ENCODE peak calls at places on chromosomes 7 and 10, in four cellular contexts. G is tibial nerve, Z is left lung, P is A549. V is an unnamed sample. For H3K4me1, the result is how much of the 10 kb centered on the place peaks cover.

GRCh38 chr7:130853503-130854279 is 119.7 kb upstream of the KLF14 start:
- DNase-seq in G (no peak), Z (no peak), P (peak), V (peak)

GRCh38 chr7:158244430-158244829 is 343.2 kb downstream of the PTPRN2 start:
- DNase-seq in G (no peak), Z (no peak), P (no peak), V (no peak)

GRCh38 chr10:49552277-49552676 is 13.4 kb upstream of the ERCC6 start:
- DNase-seq in G (no peak), Z (no peak), P (no peak), V (peak)

GRCh38 chr10:132404911-132405462 is 8.0 kb downstream of the PWWP2B start:
- DNase-seq in G (no peak), Z (peak), P (no peak), V (no peak)

GRCh38 chr7:43625453-43625852 is 42.5 kb downstream of the STK17A start:
- DNase-seq in G (no peak), Z (no peak), P (no peak), V (no peak)

GRCh38 chr10:7193369-7193768 is 217.5 kb downstream of the SFMBT2 start:
- DNase-seq in G (no peak), Z (no peak), P (no peak), V (no peak)

GRCh38 chr7:5699467-5699866 is 82.0 kb downstream of the RNF216 start:
- DNase-seq in G (no peak), Z (no peak), P (no peak), V (no peak)

GRCh38 chr10:117214401-117214800 is 17.1 kb downstream of the KCNK18 start:
- DNase-seq in G (no peak), Z (no peak), P (peak), V (no peak)

GRCh38 chr10:61815505-61815904 is 86.0 kb upstream of the ARID5B start:
- DNase-seq in G (no peak), Z (no peak), P (no peak), V (no peak)

GRCh38 chr7:94392391-94392782 is 2.3 kb upstream of the COL1A2 start:
- DNase-seq in G (no peak), Z (no peak), P (no peak), V (no peak)

GRCh38 chr7:41121228-41121627 is 581.7 kb downstream of the INHBA start:
- DNase-seq in G (no peak), Z (no peak), P (no peak), V (no peak)

GRCh38 chr10:133258066-133258817 is 18.4 kb downstream of the ADAM8 start:
- DNase-seq in G (no peak), Z (peak), P (no peak), V (no peak)

GRCh38 chr7:96723622-96724021 is 14.0 kb upstream of the SEM1 start:
- DNase-seq in G (no peak), Z (no peak), P (no peak), V (no peak)

GRCh38 chr10:117539271-117539876 is 3.2 kb upstream of the EMX2 start:
- DNase-seq in G (no peak), Z (no peak), P (no peak), V (no peak)

GRCh38 chr7:44154703-44155102 is 13.6 kb upstream of the MYL7 start:
- DNase-seq in G (no peak), Z (no peak), P (no peak), V (no peak)

GRCh38 chr10:75122505-75122904 is 11.0 kb downstream of the SAMD8 start:
- DNase-seq in G (no peak), Z (no peak), P (no peak), V (no peak)

GRCh38 chr10:30058111-30058510 is 1.3 kb downstream of the JCAD start:
- DNase-seq in G (no peak), Z (no peak), P (no peak), V (no peak)

GRCh38 chr10:557792-558328 is 131.6 kb downstream of the DIP2C start:
- DNase-seq in G (no peak), Z (no peak), P (no peak), V (no peak)

GRCh38 chr10:58740620-58741369 is 228.1 kb downstream of the BICC1 start:
- DNase-seq in G (no peak), Z (no peak), P (no peak), V (no peak)

GRCh38 chr7:95725170-95725569 is 47.2 kb upstream of the DYNC1I1 start:
- DNase-seq in G (no peak), Z (no peak), P (no peak), V (no peak)

GRCh38 chr7:43491984-43492383 is 90.9 kb upstream of the STK17A start:
- DNase-seq in G (no peak), Z (no peak), P (no peak), V (no peak)

GRCh38 chr10:86642021-86642420 is 12.3 kb upstream of the OPN4 start:
- DNase-seq in G (no peak), Z (no peak), P (no peak), V (no peak)

GRCh38 chr7:137151056-137151731 is 192.3 kb downstream of the PTN start:
- DNase-seq in G (no peak), Z (no peak), P (no peak), V (no peak)

GRCh38 chr10:101771380-101771779 is 4.5 kb downstream of the FGF8 start:
- DNase-seq in G (no peak), Z (peak), P (no peak), V (no peak)

GRCh38 chr10:68301790-68302502 is 29.9 kb upstream of the HNRNPH3 start:
- DNase-seq in G (no peak), Z (no peak), P (peak), V (no peak)

GRCh38 chr7:35026154-35026553 is 11.1 kb downstream of the DPY19L1 start:
- DNase-seq in G (no peak), Z (no peak), P (no peak), V (no peak)

DNA sequence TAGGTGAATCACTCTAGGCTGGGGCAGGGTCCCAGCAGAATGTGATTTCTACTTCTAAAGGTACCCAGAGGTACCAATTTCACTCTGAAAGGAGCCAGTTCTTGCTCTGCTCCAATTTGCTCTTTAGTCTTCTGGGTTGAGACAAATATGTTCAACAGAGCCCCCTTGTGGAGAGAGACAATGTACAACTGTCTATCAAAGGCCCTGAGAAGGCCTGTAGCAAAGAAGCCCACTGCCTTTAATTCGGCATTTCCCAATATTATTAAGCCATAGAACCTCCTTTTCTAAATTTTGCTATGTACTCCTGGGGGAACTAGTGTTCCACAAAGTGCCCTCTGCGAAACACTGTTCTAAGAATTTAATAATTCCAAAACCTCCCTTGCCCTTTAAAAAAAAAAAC is 161.0 kb upstream of the BMPER start:
- DNase-seq in G (no peak), Z (no peak), P (no peak), V (no peak)
- TF ChIP-seq CTCF in G (no peak), Z (peak), P (peak), V (peak)

DNA sequence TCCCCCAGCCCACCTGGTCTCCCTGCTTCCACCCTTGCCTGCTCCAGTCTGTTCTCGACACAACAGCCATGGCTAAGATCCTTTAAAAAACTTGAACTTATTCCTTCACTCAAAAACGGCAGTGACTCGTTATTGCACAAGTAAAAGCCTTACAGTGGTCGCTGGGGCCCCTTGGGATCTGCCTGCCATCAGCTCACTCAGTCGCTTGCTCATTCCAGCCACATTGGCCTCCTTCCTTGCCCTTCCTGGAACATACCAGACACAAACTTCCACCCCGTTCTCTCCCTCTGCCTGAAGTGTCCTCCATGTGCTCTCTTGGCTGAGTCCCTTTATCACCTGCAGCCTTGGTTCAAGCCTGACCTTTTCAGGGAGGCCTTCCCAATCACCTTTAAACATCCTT is 4.7 kb downstream of the CCNY start:
- DNase-seq in G (no peak), Z (no peak), P (no peak), V (no peak)
- H3K4me1 ChIP-seq in G (half or more), Z (under half), P (under half), V (under half)

GRCh38 chr7:28270536-28270935 is 89.9 kb upstream of the JAZF1 start:
- DNase-seq in G (no peak), Z (peak), P (no peak), V (no peak)

GRCh38 chr7:28276303-28276702 is 95.7 kb upstream of the JAZF1 start:
- DNase-seq in G (no peak), Z (no peak), P (no peak), V (no peak)

GRCh38 chr7:28269700-28270361 is 89.2 kb upstream of the JAZF1 start:
- DNase-seq in G (no peak), Z (no peak), P (no peak), V (no peak)

GRCh38 chr7:28277364-28277763 is 96.8 kb upstream of the JAZF1 start:
- DNase-seq in G (no peak), Z (no peak), P (no peak), V (no peak)

GRCh38 chr7:28272461-28272877 is 91.9 kb upstream of the JAZF1 start:
- DNase-seq in G (peak), Z (no peak), P (peak), V (no peak)
- TF ChIP-seq CTCF in G (no peak), Z (peak), P (peak), V (peak)

DNA sequence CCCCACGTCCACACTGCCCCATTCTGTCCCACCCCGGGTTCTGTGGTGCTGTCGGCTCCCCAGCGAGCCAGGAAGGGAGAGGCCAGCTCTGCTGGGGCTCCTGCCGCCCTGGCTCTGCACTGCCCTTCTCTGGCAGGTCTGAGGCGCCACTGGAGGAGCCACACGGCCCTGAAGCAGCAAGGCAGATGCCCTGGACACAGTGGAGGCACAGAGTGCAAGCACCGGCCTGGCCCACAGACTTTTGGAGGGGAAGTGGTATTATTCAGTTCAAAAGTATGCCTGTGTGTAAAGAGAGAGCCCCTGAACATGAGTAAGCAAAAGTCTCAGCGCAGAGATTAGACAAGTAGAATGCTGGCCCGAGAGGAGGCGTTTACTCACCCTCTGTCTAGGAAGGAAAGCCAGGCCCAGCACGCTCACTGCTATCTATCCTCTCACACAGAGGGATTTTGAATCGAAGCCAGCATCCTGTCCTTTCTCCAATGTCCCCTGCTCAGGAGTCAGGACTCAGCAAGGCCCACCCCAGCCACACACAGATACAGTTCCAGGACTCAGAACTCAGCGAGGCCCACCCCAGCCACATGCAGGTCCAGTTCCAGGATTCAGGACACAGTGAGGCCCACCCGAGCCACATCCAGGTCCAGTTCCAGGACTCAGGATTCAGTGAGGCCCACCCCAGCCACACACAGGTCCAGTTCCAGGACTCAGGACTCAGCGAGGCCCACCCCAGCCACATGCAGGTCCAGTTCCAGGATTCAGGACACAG is 115.0 kb downstream of the EGFR start:
- DNase-seq in G (no peak), Z (peak), P (peak), V (no peak)
- H3K4me1 ChIP-seq in G (half or more), Z (under half), P (half or more), V (half or more)

GRCh38 chr7:21887779-21888178 is 57.9 kb downstream of the CDCA7L start:
- DNase-seq in G (no peak), Z (no peak), P (no peak), V (no peak)

GRCh38 chr7:21887353-21887752 is 58.3 kb downstream of the CDCA7L start:
- DNase-seq in G (no peak), Z (no peak), P (no peak), V (no peak)

GRCh38 chr7:21886396-21886795 is 59.3 kb downstream of the CDCA7L start:
- DNase-seq in G (no peak), Z (no peak), P (no peak), V (no peak)

GRCh38 chr7:21884496-21884895 is 61.2 kb downstream of the CDCA7L start:
- DNase-seq in G (no peak), Z (no peak), P (no peak), V (peak)

DNA sequence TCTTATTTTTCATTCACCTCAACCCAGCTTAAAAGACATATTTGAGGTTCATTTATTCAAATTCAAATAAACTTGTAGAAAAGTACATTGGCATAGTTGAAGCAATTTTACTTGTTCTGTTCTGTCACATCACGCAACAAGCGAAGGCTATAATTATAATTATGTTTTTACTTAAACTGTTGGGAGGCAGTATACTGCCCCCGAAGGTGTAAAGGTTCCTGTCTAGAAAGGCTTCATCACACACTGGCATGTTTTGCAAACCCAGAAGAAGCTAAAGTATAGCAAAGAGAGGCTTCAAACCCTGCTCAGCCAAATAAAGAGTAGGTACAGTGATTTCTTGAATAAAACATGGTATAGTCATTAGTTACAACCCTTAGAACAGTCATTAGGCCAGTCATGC is 62.6 kb downstream of the CDCA7L start:
- DNase-seq in G (no peak), Z (no peak), P (no peak), V (no peak)
- TF ChIP-seq CTCF in G (no peak), Z (no peak), P (no peak), V (no peak)

V was measured in keratinocyte.